ENCODE peak calls at places on chromosome 13, in eight cellular contexts. S is C1 segment of cervical spinal cord; D is Right ventricle myocardium superior; I is stimulated activated CD4-positive, alpha-beta T cell treated with anti-CD3 and anti-CD28 coated beads, Interleukin-12 subunit alpha, Interleukin-12 subunit beta, amount 100 ng/mL, for 4 hours; F is NCI-H187; A is progenitor cell of endocrine pancreas; T is astrocyte of the spinal cord; J is Calu3. L is an unnamed sample.

GRCh38 chr13:47332149-47332548 is 435.3 kb upstream of the HTR2A start:
- DNase-seq in S (no peak), D (no peak), I (no peak), F (no peak), A (no peak), T (peak), J (no peak), L (no peak)

GRCh38 chr13:44816701-44817684 is 172.3 kb downstream of the NUFIP1 start:
- DNase-seq in S (no peak), D (no peak), I (no peak), F (no peak), A (no peak), T (peak), J (peak), L (peak)

GRCh38 chr13:50344717-50345116 is 329.5 kb downstream of the KCNRG start:
- DNase-seq in S (no peak), D (no peak), I (no peak), F (peak), A (no peak), T (no peak), J (no peak), L (no peak)

GRCh38 chr13:45367995-45368394 is 27.0 kb upstream of the TPT1 start:
- DNase-seq in S (no peak), D (no peak), I (no peak), F (no peak), A (no peak), T (no peak), J (peak), L (no peak)

GRCh38 chr13:96822900-96823299 is 171.4 kb downstream of the OXGR1 start:
- DNase-seq in S (no peak), D (no peak), I (no peak), F (no peak), A (no peak), T (no peak), J (peak), L (peak)

GRCh38 chr13:48066310-48066989 is 28.5 kb downstream of the MED4 start:
- DNase-seq in S (no peak), D (no peak), I (no peak), F (no peak), A (no peak), T (no peak), J (no peak), L (peak)

GRCh38 chr13:113186061-113186900 is 22.2 kb downstream of the PCID2 start:
- DNase-seq in S (no peak), D (no peak), I (no peak), F (no peak), A (no peak), T (peak), J (no peak), L (no peak)

GRCh38 chr13:89514534-89515312 is 1832.8 kb upstream of the MIR17HG start:
- DNase-seq in S (no peak), D (no peak), I (no peak), F (no peak), A (no peak), T (peak), J (no peak), L (peak)

GRCh38 chr13:75460644-75461043 is 21.3 kb downstream of the TBC1D4 start:
- DNase-seq in S (no peak), D (no peak), I (no peak), F (no peak), A (no peak), T (no peak), J (no peak), L (no peak)

GRCh38 chr13:110546933-110547332 is 14.6 kb downstream of the RAB20 start:
- DNase-seq in S (no peak), D (peak), I (no peak), F (no peak), A (no peak), T (peak), J (peak), L (peak)

GRCh38 chr13:24365191-24365590 is 55.8 kb downstream of the C1QTNF9 start:
- DNase-seq in S (no peak), D (no peak), I (no peak), F (no peak), A (no peak), T (no peak), J (no peak), L (no peak)

GRCh38 chr13:112734696-112735547 is 45.1 kb downstream of the ATP11A start:
- DNase-seq in S (no peak), D (no peak), I (no peak), F (no peak), A (no peak), T (no peak), J (no peak), L (no peak)

GRCh38 chr13:33016414-33017409 is at the start of gene KL:
- DNase-seq in S (no peak), D (peak), I (no peak), F (no peak), A (peak), T (no peak), J (peak), L (no peak)

GRCh38 chr13:111217661-111218060 is 102.6 kb downstream of the ARHGEF7 start:
- DNase-seq in S (no peak), D (no peak), I (no peak), F (no peak), A (no peak), T (no peak), J (no peak), L (no peak)

GRCh38 chr13:43686557-43686956 is 100.2 kb downstream of the ENOX1 start:
- DNase-seq in S (no peak), D (peak), I (no peak), F (no peak), A (no peak), T (peak), J (no peak), L (peak)

GRCh38 chr13:40571338-40571737 is 95.1 kb downstream of the FOXO1 start:
- DNase-seq in S (no peak), D (no peak), I (no peak), F (no peak), A (no peak), T (no peak), J (no peak), L (no peak)

L was measured in foreskin keratinocyte.